ENCODE peak calls at places on chromosomes 3 and 15, in nine cellular contexts. K is kidney; Z is NCI-H774; F is left colon; J is caudate nucleus; E is NCI-H460; G is right atrium auricular region; T is stimulated activated CD4-positive, alpha-beta T cell treated with anti-CD3 and anti-CD28 coated beads, Interleukin-15, amount 100 ng/mL, for 1 hour; M is activated CD8-positive, alpha-beta T cell treated with anti-CD3 and anti-CD28 coated beads, Interleukin-2, amount 10 ng/mL, durations not matched to agents 7 days and 5 days. D is an unnamed sample.
A peak's percentile ranks its signal among the peaks of the same experiment; 100 is the strongest.

GRCh38 chr3:111729087-111729846 is 129.8 kb upstream of the PHLDB2 start:
- DNase-seq in M (no peak), Z (no peak), G (peak; percentile 77), J (no peak), T (no peak), F (no peak), K (peak; percentile 81), E (no peak), D (peak; percentile 65)

GRCh38 chr3:43198791-43199644 is 87.3 kb upstream of the SNRK start:
- DNase-seq in T (no peak), F (no peak), Z (no peak), M (no peak), K (no peak), G (no peak), E (no peak), J (no peak), D (no peak)

GRCh38 chr15:64527263-64527984 is 67.0 kb downstream of the ZNF609 start:
- DNase-seq in F (no peak), E (peak; percentile 18), G (no peak), M (no peak), K (no peak), J (no peak), Z (no peak), T (no peak), D (no peak)

GRCh38 chr3:71051259-71051595 is 532.3 kb downstream of the FOXP1 start:
- DNase-seq in T (no peak), M (peak; percentile 19), E (no peak), G (no peak), Z (no peak), J (no peak), K (no peak), F (no peak), D (no peak)

GRCh38 chr3:106013971-106014370 is 145.2 kb upstream of the CBLB start:
- DNase-seq in M (no peak), F (no peak), G (no peak), T (no peak), K (no peak), Z (no peak), E (no peak), J (no peak), D (no peak)

GRCh38 chr15:64105113-64105704 is 9.4 kb downstream of the SNX1 start:
- DNase-seq in F (no peak), T (no peak), K (no peak), M (no peak), J (no peak), Z (no peak), E (no peak), G (no peak), D (no peak)

GRCh38 chr3:5053021-5053831 is 68.9 kb upstream of the ARL8B start:
- DNase-seq in T (no peak), M (no peak), K (no peak), F (no peak), G (no peak), J (no peak), E (no peak), Z (no peak), D (peak; percentile 28)

GRCh38 chr15:56533741-56534416 is 68.9 kb upstream of the MNS1 start:
- DNase-seq in G (no peak), K (no peak), M (no peak), F (no peak), E (no peak), J (no peak), Z (no peak), T (no peak), D (no peak)

GRCh38 chr3:52532838-52533622 is 627 bp downstream of the NT5DC2 start:
- DNase-seq in E (no peak), M (peak; percentile 40), K (peak; percentile 86), G (peak; percentile 58), F (no peak), T (no peak), Z (no peak), J (no peak), D (peak; percentile 22)